ENCODE peak calls at places on chromosomes 3 and 15, in eight cellular contexts. X, L, S, K, E, O, W and D are unnamed samples.

GRCh38 chr3:173217127-173217526 is 76.1 kb upstream of the SPATA16 start:
- DNase-seq in L (no peak), E (no peak), K (no peak), W (no peak), O (no peak), X (no peak), S (peak), D (no peak)

GRCh38 chr3:196763179-196763578 is 23.5 kb downstream of the PAK2 start:
- DNase-seq in K (no peak), E (no peak), X (no peak), O (no peak), W (no peak), L (no peak), S (no peak), D (no peak)

GRCh38 chr3:128236667-128237066 is 83.4 kb downstream of the EEFSEC start:
- DNase-seq in S (no peak), W (no peak), L (no peak), K (no peak), O (no peak), X (no peak), E (no peak), D (no peak)

GRCh38 chr3:154209499-154209898 is 88.3 kb downstream of the ARHGEF26 start:
- DNase-seq in K (no peak), O (no peak), L (no peak), W (no peak), E (no peak), X (no peak), S (no peak), D (no peak)

GRCh38 chr3:58948018-58948417 is 101.8 kb downstream of the CFAP20DC start:
- DNase-seq in W (no peak), L (no peak), E (no peak), O (no peak), K (no peak), X (no peak), S (no peak), D (no peak)

GRCh38 chr15:91342091-91342490 is 242.0 kb downstream of the SV2B start:
- DNase-seq in O (no peak), X (no peak), E (no peak), L (no peak), W (no peak), S (no peak), K (no peak), D (no peak)

GRCh38 chr15:36313021-36313420 is 266.4 kb upstream of the CDIN1 start:
- DNase-seq in X (no peak), S (no peak), E (no peak), W (no peak), K (no peak), O (no peak), L (no peak), D (no peak)

GRCh38 chr3:106401666-106402319 is 533.0 kb upstream of the CBLB start:
- DNase-seq in X (no peak), W (no peak), E (no peak), O (no peak), L (no peak), K (no peak), S (no peak), D (no peak)